ENCODE peak calls at places on chromosomes 3 and 15, in five cellular contexts. U, V, R, N and W are unnamed samples.

GRCh38 chr3:100210777-100211145 is 50.0 kb upstream of the TBC1D23 start:
- DNase-seq in U (peak; percentile 1), V (no peak), R (no peak), N (no peak), W (peak; percentile 40)

GRCh38 chr3:158696618-158697017 is 24.2 kb upstream of the LXN start:
- DNase-seq in U (no peak), V (no peak), R (no peak), N (no peak), W (no peak)

GRCh38 chr3:52205727-52206372 is 7.9 kb downstream of the ALAS1 start:
- DNase-seq in U (no peak), V (no peak), R (no peak), N (no peak), W (no peak)

GRCh38 chr3:45544024-45544718 is 50.4 kb upstream of the LIMD1 start:
- DNase-seq in U (no peak), V (no peak), R (no peak), N (no peak), W (no peak)

GRCh38 chr3:88189361-88189810 is 39.6 kb downstream of the C3orf38 start:
- DNase-seq in U (no peak), V (no peak), R (no peak), N (no peak), W (peak; percentile 5)

GRCh38 chr15:31364301-31365031 is 37.8 kb downstream of the KLF13 start:
- DNase-seq in U (no peak), V (no peak), R (no peak), N (no peak), W (peak; percentile 53)

GRCh38 chr3:193997228-193998192 is 138.4 kb upstream of the HES1 start:
- DNase-seq in U (no peak), V (no peak), R (no peak), N (no peak), W (no peak)

GRCh38 chr3:169847896-169848295 is 21.8 kb downstream of the LRRC31 start:
- DNase-seq in U (no peak), V (no peak), R (no peak), N (no peak), W (no peak)

GRCh38 chr15:40593130-40593529 is 919 bp upstream of the KNL1 start:
- DNase-seq in U (no peak), V (no peak), R (no peak), N (no peak), W (peak; percentile 42)

GRCh38 chr3:126287536-126288181 is 69.5 kb downstream of the KLF15 start:
- DNase-seq in U (no peak), V (no peak), R (no peak), N (peak; percentile 82), W (no peak)

GRCh38 chr3:195071011-195071728 is 199.8 kb downstream of the XXYLT1 start:
- DNase-seq in U (no peak), V (peak; percentile 14), R (no peak), N (no peak), W (no peak)

GRCh38 chr15:92845109-92845508 is 55.0 kb upstream of the CHD2 start:
- DNase-seq in U (peak; percentile 71), V (no peak), R (no peak), N (no peak), W (peak; percentile 49)

GRCh38 chr15:42450434-42450790 is 40.5 kb downstream of the ZNF106 start:
- DNase-seq in U (no peak), V (no peak), R (no peak), N (no peak), W (no peak)

GRCh38 chr15:50881121-50882048 is 27.1 kb upstream of the AP4E1 start:
- DNase-seq in U (no peak), V (no peak), R (no peak), N (no peak), W (no peak)

GRCh38 chr3:136330900-136331299 is 80.8 kb downstream of the PCCB start:
- DNase-seq in U (no peak), V (no peak), R (no peak), N (no peak), W (no peak)

GRCh38 chr3:45009868-45010267 is 16.2 kb upstream of the CLEC3B start:
- DNase-seq in U (no peak), V (no peak), R (no peak), N (no peak), W (no peak)

GRCh38 chr3:5181479-5182141 is 5.9 kb upstream of the EDEM1 start:
- DNase-seq in U (no peak), V (no peak), R (no peak), N (no peak), W (peak; percentile 65)

GRCh38 chr3:110314512-110315114 is 757.0 kb upstream of the NECTIN3 start:
- DNase-seq in U (peak; percentile 55), V (peak; percentile 72), R (peak; percentile 41), N (peak; percentile 13), W (peak; percentile 54)

GRCh38 chr3:16309558-16309957 is 44.5 kb downstream of the OXNAD1 start:
- DNase-seq in U (peak; percentile 58), V (peak; percentile 67), R (peak; percentile 76), N (no peak), W (peak; percentile 71)

GRCh38 chr3:189914799-189915198 is 205.9 kb downstream of the P3H2 start:
- DNase-seq in U (no peak), V (no peak), R (no peak), N (no peak), W (no peak)

GRCh38 chr15:34109775-34110663 is 8.1 kb downstream of the PGBD4 start:
- DNase-seq in U (no peak), V (no peak), R (no peak), N (no peak), W (peak; percentile 60)

GRCh38 chr3:25001041-25001591 is 426.9 kb upstream of the RARB start:
- DNase-seq in U (no peak), V (no peak), R (no peak), N (no peak), W (no peak)

GRCh38 chr15:90270502-90271150 is 5.2 kb downstream of the NGRN start:
- DNase-seq in U (no peak), V (no peak), R (no peak), N (no peak), W (no peak)
- H3K4me3 ChIP-seq in U (no peak overlapping the region), V (no peak overlapping the region), R (no peak overlapping the region), N (no peak overlapping the region), W (no peak overlapping the region)

DNA sequence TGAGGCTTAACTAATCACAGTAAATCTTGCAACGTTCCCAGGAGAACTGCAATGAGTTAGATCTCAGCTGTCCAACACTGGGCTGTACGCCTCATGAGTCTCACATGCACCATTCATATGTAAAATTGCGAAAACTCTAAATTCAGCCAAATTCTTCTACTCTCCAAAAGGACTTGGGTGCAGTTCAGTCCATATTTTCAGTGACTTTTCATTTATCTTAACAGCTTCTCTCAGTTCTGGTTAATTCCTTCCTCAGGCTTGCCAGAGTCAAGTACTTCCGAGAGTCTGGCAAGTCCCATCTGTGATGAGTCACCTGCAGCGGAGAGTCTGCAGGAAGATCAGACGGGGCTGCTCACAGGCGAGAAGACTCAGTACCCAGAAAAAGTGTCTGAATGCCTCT is 11.5 kb downstream of the CCDC80 start:
- DNase-seq in U (no peak), V (no peak), R (no peak), N (peak; percentile 71), W (no peak)
- H3K9me3 ChIP-seq in U (no peaks in the 10 kb centered on the region), V (no peaks in the 10 kb centered on the region), R (no peaks in the 10 kb centered on the region), N (no peaks in the 10 kb centered on the region), W (no peaks in the 10 kb centered on the region)

DNA sequence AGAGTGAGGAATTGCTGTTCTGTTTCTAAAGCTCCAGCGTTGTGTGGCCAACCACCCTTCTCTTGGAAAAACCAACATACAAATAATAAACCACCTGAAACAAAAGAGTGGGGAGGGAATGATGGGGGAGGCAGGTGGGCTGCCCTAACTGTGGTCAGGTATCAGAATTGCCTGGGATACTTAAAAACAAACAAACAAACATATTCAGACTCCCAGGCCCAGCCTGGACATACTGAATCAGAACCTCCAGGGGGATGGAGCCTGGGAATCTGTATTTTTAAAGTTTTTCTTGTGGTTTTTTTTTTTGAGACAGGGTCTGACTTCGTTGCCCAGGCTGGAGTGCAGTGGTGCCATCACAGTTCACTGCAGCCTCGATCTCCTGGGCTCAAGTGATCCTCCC is 4.4 kb downstream of the SLC6A6 start:
- DNase-seq in U (no peak), V (no peak), R (no peak), N (no peak), W (no peak)
- H3K4me1 ChIP-seq in U (peaks cover 27% of the 10 kb centered on the region), V (peaks cover 37% of the 10 kb centered on the region), R (peaks cover 27% of the 10 kb centered on the region), N (peaks cover 15% of the 10 kb centered on the region), W (peaks cover 64% of the 10 kb centered on the region)

GRCh38 chr3:125140817-125141595 is 71.5 kb downstream of the SLC12A8 start:
- DNase-seq in U (no peak), V (no peak), R (no peak), N (no peak), W (no peak)
- H3K4me3 ChIP-seq in U (peak overlapping the region; percentile 49), V (peak overlapping the region; percentile 66), R (peak overlapping the region; percentile 59), N (peak overlapping the region; percentile 23), W (no peak overlapping the region)

GRCh38 chr15:89917442-89918085 is 4.8 kb upstream of the ARPIN start:
- DNase-seq in U (no peak), V (no peak), R (no peak), N (no peak), W (no peak)
- H3K9me3 ChIP-seq in U (no peaks in the 10 kb centered on the region), V (no peaks in the 10 kb centered on the region), R (no peaks in the 10 kb centered on the region), N (no peaks in the 10 kb centered on the region), W (no peaks in the 10 kb centered on the region)